ENCODE peak calls at places on chromosomes 16 and 17, in four cellular contexts. One of them, this sample, is unnamed.

GRCh38 chr16:13306153-13306552 is 404.8 kb downstream of the SHISA9 start:
- DNase-seq in tibial artery: no peak
- DNase-seq in fibroblast of villous mesenchyme: no peak
- DNase-seq in upper lobe of left lung: no peak
- DNase-seq in this sample: no peak

GRCh38 chr16:29712770-29713169 is 33.0 kb downstream of the C16orf54 start:
- DNase-seq in tibial artery: no peak
- DNase-seq in fibroblast of villous mesenchyme: no peak
- DNase-seq in upper lobe of left lung: no peak
- DNase-seq in this sample: no peak

GRCh38 chr16:80403871-80404270 is 136.9 kb upstream of the DYNLRB2 start:
- DNase-seq in tibial artery: no peak
- DNase-seq in fibroblast of villous mesenchyme: no peak
- DNase-seq in upper lobe of left lung: no peak
- DNase-seq in this sample: no peak

GRCh38 chr16:5062051-5062450 is 3.7 kb downstream of the C16orf89 start:
- DNase-seq in tibial artery: no peak
- DNase-seq in fibroblast of villous mesenchyme: no peak
- DNase-seq in upper lobe of left lung: no peak
- DNase-seq in this sample: no peak

GRCh38 chr17:49964539-49965521 is 4.2 kb upstream of the DLX4 start:
- DNase-seq in tibial artery: no peak
- DNase-seq in fibroblast of villous mesenchyme: no peak
- DNase-seq in upper lobe of left lung: no peak
- DNase-seq in this sample: no peak

GRCh38 chr17:44221862-44222111 is 2.3 kb upstream of the UBTF start:
- DNase-seq in tibial artery: no peak
- DNase-seq in fibroblast of villous mesenchyme: no peak
- DNase-seq in upper lobe of left lung: no peak
- DNase-seq in this sample: no peak

GRCh38 chr17:42311240-42312034 is 23.1 kb downstream of the STAT5A start:
- DNase-seq in tibial artery: peak
- DNase-seq in fibroblast of villous mesenchyme: peak
- DNase-seq in upper lobe of left lung: peak
- DNase-seq in this sample: no peak

GRCh38 chr16:89113661-89114060 is 20.0 kb downstream of the ACSF3 start:
- DNase-seq in tibial artery: no peak
- DNase-seq in fibroblast of villous mesenchyme: no peak
- DNase-seq in upper lobe of left lung: peak
- DNase-seq in this sample: no peak

GRCh38 chr16:89828870-89829629 is 775 bp downstream of the SPIRE2 start:
- DNase-seq in tibial artery: no peak
- DNase-seq in fibroblast of villous mesenchyme: no peak
- DNase-seq in upper lobe of left lung: no peak
- DNase-seq in this sample: no peak

GRCh38 chr17:37608369-37609169 is 649 bp downstream of the SYNRG start:
- DNase-seq in tibial artery: peak
- DNase-seq in fibroblast of villous mesenchyme: peak
- DNase-seq in upper lobe of left lung: no peak
- DNase-seq in this sample: peak

GRCh38 chr16:74601131-74601871 is 5.6 kb downstream of the GLG1 start:
- DNase-seq in tibial artery: no peak
- DNase-seq in fibroblast of villous mesenchyme: no peak
- DNase-seq in upper lobe of left lung: no peak
- DNase-seq in this sample: peak

GRCh38 chr17:78337244-78338109 is 22.4 kb downstream of the SOCS3 start:
- DNase-seq in tibial artery: no peak
- DNase-seq in fibroblast of villous mesenchyme: peak
- DNase-seq in upper lobe of left lung: no peak
- DNase-seq in this sample: no peak

GRCh38 chr17:4587195-4587594 is 2.9 kb downstream of the SMTNL2 start:
- DNase-seq in tibial artery: no peak
- DNase-seq in fibroblast of villous mesenchyme: no peak
- DNase-seq in upper lobe of left lung: no peak
- DNase-seq in this sample: no peak

GRCh38 chr17:65785109-65785508 is 223.7 kb upstream of the AXIN2 start:
- DNase-seq in tibial artery: no peak
- DNase-seq in fibroblast of villous mesenchyme: peak
- DNase-seq in upper lobe of left lung: no peak
- DNase-seq in this sample: no peak

GRCh38 chr17:77174928-77175720 is 34.4 kb downstream of the SEC14L1 start:
- DNase-seq in tibial artery: no peak
- DNase-seq in fibroblast of villous mesenchyme: no peak
- DNase-seq in upper lobe of left lung: no peak
- DNase-seq in this sample: no peak

GRCh38 chr17:48973806-48974205 is 5.4 kb upstream of the GIP start:
- DNase-seq in tibial artery: no peak
- DNase-seq in fibroblast of villous mesenchyme: no peak
- DNase-seq in upper lobe of left lung: no peak
- DNase-seq in this sample: no peak

GRCh38 chr17:40056379-40057005 is 2.3 kb upstream of the MED24 start:
- DNase-seq in tibial artery: no peak
- DNase-seq in fibroblast of villous mesenchyme: no peak
- DNase-seq in upper lobe of left lung: no peak
- DNase-seq in this sample: no peak

GRCh38 chr16:3739636-3740035 is 22.3 kb upstream of the TRAP1 start:
- DNase-seq in tibial artery: no peak
- DNase-seq in fibroblast of villous mesenchyme: no peak
- DNase-seq in upper lobe of left lung: no peak
- DNase-seq in this sample: no peak

GRCh38 chr17:38459556-38459955 is 31.3 kb downstream of the ARHGAP23 start:
- DNase-seq in tibial artery: no peak
- DNase-seq in fibroblast of villous mesenchyme: no peak
- DNase-seq in upper lobe of left lung: no peak
- DNase-seq in this sample: no peak

GRCh38 chr16:4506450-4506849 is 30.3 kb downstream of the HMOX2 start:
- DNase-seq in tibial artery: peak
- DNase-seq in fibroblast of villous mesenchyme: peak
- DNase-seq in upper lobe of left lung: no peak
- DNase-seq in this sample: no peak

GRCh38 chr17:66002807-66003206 is 189.1 kb downstream of the CEP112 start:
- DNase-seq in tibial artery: no peak
- DNase-seq in fibroblast of villous mesenchyme: peak
- DNase-seq in upper lobe of left lung: no peak
- DNase-seq in this sample: no peak

GRCh38 chr16:78659668-78660217 is 560.3 kb downstream of the WWOX start:
- DNase-seq in tibial artery: no peak
- DNase-seq in fibroblast of villous mesenchyme: no peak
- DNase-seq in upper lobe of left lung: no peak
- DNase-seq in this sample: no peak

GRCh38 chr16:48526058-48526957 is 83.7 kb downstream of the N4BP1 start:
- DNase-seq in tibial artery: no peak
- DNase-seq in fibroblast of villous mesenchyme: no peak
- DNase-seq in upper lobe of left lung: no peak
- DNase-seq in this sample: peak

GRCh38 chr16:19745286-19746018 is 27.4 kb downstream of the IQCK start:
- DNase-seq in tibial artery: no peak
- DNase-seq in fibroblast of villous mesenchyme: peak
- DNase-seq in upper lobe of left lung: no peak
- DNase-seq in this sample: no peak

GRCh38 chr16:56930516-56931252 is 1.3 kb upstream of the HERPUD1 start:
- DNase-seq in tibial artery: no peak
- DNase-seq in fibroblast of villous mesenchyme: no peak
- DNase-seq in upper lobe of left lung: no peak
- DNase-seq in this sample: no peak

GRCh38 chr17:71633391-71633849 is 487.4 kb upstream of the SOX9 start:
- DNase-seq in tibial artery: no peak
- DNase-seq in fibroblast of villous mesenchyme: peak
- DNase-seq in upper lobe of left lung: no peak
- DNase-seq in this sample: no peak

GRCh38 chr17:49746791-49747490 is 17.0 kb downstream of the FAM117A start:
- DNase-seq in tibial artery: no peak
- DNase-seq in fibroblast of villous mesenchyme: no peak
- DNase-seq in upper lobe of left lung: no peak
- DNase-seq in this sample: peak

GRCh38 chr17:31369266-31369665 is 22.2 kb upstream of the RAB11FIP4 start:
- DNase-seq in tibial artery: no peak
- DNase-seq in fibroblast of villous mesenchyme: peak
- DNase-seq in upper lobe of left lung: no peak
- DNase-seq in this sample: no peak

GRCh38 chr16:68324780-68325357 is 14.1 kb downstream of the PRMT7 start:
- DNase-seq in tibial artery: no peak
- DNase-seq in fibroblast of villous mesenchyme: no peak
- DNase-seq in upper lobe of left lung: no peak
- DNase-seq in this sample: no peak

GRCh38 chr17:5418858-5419355 is 555 bp downstream of the NUP88 start:
- DNase-seq in tibial artery: peak
- DNase-seq in fibroblast of villous mesenchyme: peak
- DNase-seq in upper lobe of left lung: no peak
- DNase-seq in this sample: peak

GRCh38 chr17:3935825-3936355 is 19.6 kb upstream of the P2RX1 start:
- DNase-seq in tibial artery: no peak
- DNase-seq in fibroblast of villous mesenchyme: peak
- DNase-seq in upper lobe of left lung: no peak
- DNase-seq in this sample: no peak